ENCODE peak calls at places on chromosome 14, in five cellular contexts. O is IMR-90, I is suprapubic skin, L is HCT116, S is cardiac muscle cell. R is an unnamed sample.

GRCh38 chr14:94376976-94377865 is 11.2 kb downstream of the SERPINA1 start:
- DNase-seq in O (no peak), I (peak), L (no peak), S (no peak), R (no peak)

GRCh38 chr14:50520947-50521815 is 11.2 kb downstream of the MAP4K5 start:
- DNase-seq in O (peak), I (no peak), L (peak), S (peak), R (no peak)

GRCh38 chr14:64294672-64295413 is 672 bp upstream of the ESR2 start:
- DNase-seq in O (peak), I (peak), L (peak), S (peak), R (peak)

GRCh38 chr14:69249603-69250002 is 10.4 kb upstream of the GALNT16 start:
- DNase-seq in O (no peak), I (no peak), L (no peak), S (no peak), R (no peak)

GRCh38 chr14:48350971-48351370 is 675.6 kb upstream of the MDGA2 start:
- DNase-seq in O (peak), I (no peak), L (no peak), S (no peak), R (no peak)

GRCh38 chr14:101457177-101457935 is 103.9 kb upstream of the DIO3 start:
- DNase-seq in O (no peak), I (no peak), L (no peak), S (no peak), R (no peak)

GRCh38 chr14:59217011-59217410 is 28.5 kb downstream of the DAAM1 start:
- DNase-seq in O (no peak), I (no peak), L (no peak), S (no peak), R (no peak)

GRCh38 chr14:23910081-23910875 is 43.3 kb upstream of the DHRS4 start:
- DNase-seq in O (peak), I (no peak), L (peak), S (peak), R (no peak)

GRCh38 chr14:63717704-63718103 is 10.2 kb downstream of the SGPP1 start:
- DNase-seq in O (peak), I (no peak), L (peak), S (peak), R (no peak)

GRCh38 chr14:49893309-49894213 is 679 bp downstream of the ARF6 start:
- DNase-seq in O (no peak), I (peak), L (no peak), S (peak), R (peak)

GRCh38 chr14:93286212-93286890 is 46.5 kb downstream of the BTBD7 start:
- DNase-seq in O (peak), I (no peak), L (no peak), S (peak), R (no peak)

GRCh38 chr14:94145902-94146527 is 16.6 kb upstream of the IFI27L2 start:
- DNase-seq in O (no peak), I (no peak), L (no peak), S (no peak), R (no peak)

GRCh38 chr14:35342160-35343010 is 50.2 kb downstream of the PSMA6 start:
- DNase-seq in O (peak), I (no peak), L (no peak), S (peak), R (no peak)

GRCh38 chr14:57302883-57303282 is 34.1 kb downstream of the AP5M1 start:
- DNase-seq in O (no peak), I (no peak), L (no peak), S (peak), R (no peak)

GRCh38 chr14:40847496-40847895 is 759.2 kb upstream of the LRFN5 start:
- DNase-seq in O (no peak), I (no peak), L (no peak), S (no peak), R (no peak)

GRCh38 chr14:75142494-75142893 is 15.6 kb upstream of the NEK9 start:
- DNase-seq in O (no peak), I (no peak), L (no peak), S (no peak), R (no peak)

GRCh38 chr14:60250318-60251035 is 1.5 kb downstream of the PPM1A start:
- DNase-seq in O (peak), I (no peak), L (peak), S (peak), R (no peak)

GRCh38 chr14:60253649-60254048 is 4.6 kb downstream of the PPM1A start:
- DNase-seq in O (no peak), I (no peak), L (no peak), S (no peak), R (no peak)

GRCh38 chr14:81172353-81172752 is 48.4 kb downstream of the GTF2A1 start:
- DNase-seq in O (peak), I (no peak), L (no peak), S (no peak), R (no peak)

DNA sequence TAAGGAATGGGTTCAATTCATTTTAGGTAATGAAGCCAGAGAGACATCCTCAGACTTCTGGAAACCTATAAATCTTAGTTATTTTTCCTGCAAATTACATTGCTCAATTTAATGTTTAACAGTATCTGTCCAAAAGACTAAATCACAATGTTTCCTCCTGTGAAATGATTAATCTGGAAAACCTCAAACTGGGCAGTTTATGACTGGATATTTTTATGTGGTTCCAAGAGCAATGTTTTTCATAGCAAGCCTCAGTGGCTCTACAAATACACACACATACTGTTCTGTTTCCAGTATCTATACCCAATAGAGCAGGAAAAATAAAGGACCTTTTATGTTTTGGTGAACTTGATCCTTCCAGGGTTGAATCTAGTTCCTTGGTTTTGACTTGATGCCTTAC is 9.2 kb downstream of the NID2 start:
- DNase-seq in O (no peak), I (no peak), L (no peak), S (no peak), R (no peak)
- H3K27ac ChIP-seq in O (no peak), I (no peak), L (no peak), S (peak), R (no peak)

GRCh38 chr14:22551597-22551982 is 37.4 kb downstream of the DAD1 start:
- DNase-seq in O (no peak), I (no peak), L (no peak), S (no peak), R (no peak)
- H3K27ac ChIP-seq in O (no peak), I (no peak), L (no peak), S (no peak), R (peak)

GRCh38 chr14:98961191-98961590 is 310.8 kb downstream of the BCL11B start:
- DNase-seq in O (no peak), I (no peak), L (no peak), S (no peak), R (no peak)

GRCh38 chr14:98962118-98962517 is 309.9 kb downstream of the BCL11B start:
- DNase-seq in O (no peak), I (no peak), L (no peak), S (no peak), R (no peak)

GRCh38 chr14:98959958-98960616 is 311.9 kb downstream of the BCL11B start:
- DNase-seq in O (no peak), I (no peak), L (no peak), S (no peak), R (no peak)

GRCh38 chr14:98959410-98959809 is 312.6 kb downstream of the BCL11B start:
- DNase-seq in O (no peak), I (no peak), L (no peak), S (no peak), R (no peak)

GRCh38 chr14:98960617-98961013 is 311.4 kb downstream of the BCL11B start:
- DNase-seq in O (no peak), I (no peak), L (no peak), S (no peak), R (no peak)
- H3K27ac ChIP-seq in O (no peak), I (no peak), L (no peak), S (no peak), R (no peak)

GRCh38 chr14:61751475-61751989 is 10.7 kb upstream of the SNAPC1 start:
- DNase-seq in O (no peak), I (no peak), L (no peak), S (peak), R (no peak)

GRCh38 chr14:61752626-61753025 is 9.6 kb upstream of the SNAPC1 start:
- DNase-seq in O (peak), I (no peak), L (no peak), S (peak), R (no peak)

GRCh38 chr14:61749264-61749663 is 13.0 kb upstream of the SNAPC1 start:
- DNase-seq in O (peak), I (no peak), L (no peak), S (peak), R (no peak)

GRCh38 chr14:61749867-61750266 is 12.4 kb upstream of the SNAPC1 start:
- DNase-seq in O (no peak), I (no peak), L (no peak), S (peak), R (no peak)

GRCh38 chr14:61750708-61751474 is 11.3 kb upstream of the SNAPC1 start:
- DNase-seq in O (peak), I (peak), L (peak), S (peak), R (peak)
- H3K27ac ChIP-seq in O (peak), I (peak), L (peak), S (peak), R (peak)

GRCh38 chr14:22613091-22613695 is 15.1 kb downstream of the ABHD4 start:
- DNase-seq in O (no peak), I (no peak), L (no peak), S (no peak), R (no peak)

GRCh38 chr14:22610931-22611330 is 12.8 kb downstream of the ABHD4 start:
- DNase-seq in O (no peak), I (no peak), L (no peak), S (no peak), R (no peak)

GRCh38 chr14:22613736-22614239 is 15.7 kb downstream of the ABHD4 start:
- DNase-seq in O (no peak), I (no peak), L (no peak), S (no peak), R (no peak)

GRCh38 chr14:22614240-22614799 is 16.2 kb downstream of the ABHD4 start:
- DNase-seq in O (peak), I (no peak), L (peak), S (peak), R (no peak)
- H3K27ac ChIP-seq in O (no peak), I (no peak), L (peak), S (peak), R (no peak)

GRCh38 chr14:78611031-78611430 is 440.9 kb downstream of the NRXN3 start:
- DNase-seq in O (no peak), I (no peak), L (no peak), S (no peak), R (no peak)

GRCh38 chr14:78605065-78605762 is 435.0 kb downstream of the NRXN3 start:
- DNase-seq in O (no peak), I (no peak), L (no peak), S (no peak), R (no peak)

GRCh38 chr14:78611796-78612571 is 441.8 kb downstream of the NRXN3 start:
- DNase-seq in O (no peak), I (no peak), L (no peak), S (no peak), R (no peak)

GRCh38 chr14:78608998-78609787 is 439.0 kb downstream of the NRXN3 start:
- DNase-seq in O (no peak), I (no peak), L (no peak), S (no peak), R (no peak)

GRCh38 chr14:78606111-78606510 is 435.9 kb downstream of the NRXN3 start:
- DNase-seq in O (peak), I (no peak), L (no peak), S (peak), R (no peak)
- H3K27ac ChIP-seq in O (no peak), I (no peak), L (no peak), S (no peak), R (no peak)

R was measured in CD4-positive, alpha-beta T cell.